ENCODE peak calls at places on chromosomes 11 and 22, in four cellular contexts. S is prostate gland, L is H1, V is HepG2. O is an unnamed sample.

GRCh38 chr11:123173040-123173855 is 21.8 kb downstream of the CLMP start:
- DNase-seq in S (no peak), L (no peak), V (no peak), O (no peak)

GRCh38 chr11:115162919-115163318 is 341.3 kb downstream of the CADM1 start:
- DNase-seq in S (no peak), L (no peak), V (no peak), O (no peak)

GRCh38 chr11:32830413-32830738 is 649 bp downstream of the PRRG4 start:
- DNase-seq in S (peak), L (no peak), V (peak), O (no peak)

GRCh38 chr11:23233075-23233474 is 372.8 kb upstream of the CCDC179 start:
- DNase-seq in S (no peak), L (no peak), V (no peak), O (no peak)

GRCh38 chr22:40415531-40416266 is 45.3 kb downstream of the SGSM3 start:
- DNase-seq in S (no peak), L (no peak), V (no peak), O (no peak)

GRCh38 chr11:27304514-27304913 is 58.5 kb downstream of the CCDC34 start:
- DNase-seq in S (no peak), L (peak), V (no peak), O (no peak)

GRCh38 chr11:118076754-118077281 is at the start of gene TMPRSS4:
- DNase-seq in S (peak), L (no peak), V (no peak), O (no peak)

GRCh38 chr11:100734743-100735527 is 47.8 kb downstream of the ARHGAP42 start:
- DNase-seq in S (no peak), L (no peak), V (no peak), O (no peak)

GRCh38 chr22:45916515-45916914 is 60.4 kb downstream of the WNT7B start:
- DNase-seq in S (no peak), L (no peak), V (no peak), O (no peak)

GRCh38 chr11:2775626-2776350 is 76.0 kb upstream of the KCNQ1OT1 start:
- DNase-seq in S (peak), L (no peak), V (no peak), O (peak)

GRCh38 chr11:2776351-2777061 is 76.7 kb upstream of the KCNQ1OT1 start:
- DNase-seq in S (peak), L (no peak), V (no peak), O (peak)

GRCh38 chr11:2778630-2779498 is 79.1 kb upstream of the KCNQ1OT1 start:
- DNase-seq in S (peak), L (peak), V (peak), O (peak)

GRCh38 chr11:2777871-2778629 is 78.3 kb upstream of the KCNQ1OT1 start:
- DNase-seq in S (peak), L (peak), V (no peak), O (peak)

DNA sequence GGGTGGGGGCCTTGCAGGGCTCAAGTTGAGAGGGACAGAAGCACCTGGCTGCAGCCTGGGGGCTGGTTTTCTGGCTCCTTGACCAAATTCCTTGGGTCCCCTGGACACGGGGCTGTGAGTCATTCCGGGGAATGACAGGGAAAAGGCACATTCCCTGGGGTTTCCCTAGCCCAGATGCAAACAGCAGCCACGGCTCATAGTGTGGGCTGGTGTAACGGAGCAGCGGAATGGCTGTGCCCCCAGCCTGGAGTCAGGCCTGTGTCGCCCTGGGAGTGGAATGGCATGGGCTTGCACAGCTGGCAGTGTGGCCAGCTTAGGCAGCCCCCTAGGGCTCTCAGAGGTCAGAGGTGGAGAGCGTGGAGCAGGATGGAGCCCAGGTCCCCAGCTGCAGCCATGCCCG is 77.6 kb upstream of the KCNQ1OT1 start:
- DNase-seq in S (peak), L (no peak), V (no peak), O (peak)
- TF ChIP-seq POLR2A in S (no peak), L (no peak), V (no peak), O (no peak)

GRCh38 chr11:120239713-120240640 is at the start of gene POU2F3:
- DNase-seq in S (no peak), L (peak), V (no peak), O (no peak)
- TF ChIP-seq CTCF in S (no peak), L (peak), V (peak), O (no peak)

DNA sequence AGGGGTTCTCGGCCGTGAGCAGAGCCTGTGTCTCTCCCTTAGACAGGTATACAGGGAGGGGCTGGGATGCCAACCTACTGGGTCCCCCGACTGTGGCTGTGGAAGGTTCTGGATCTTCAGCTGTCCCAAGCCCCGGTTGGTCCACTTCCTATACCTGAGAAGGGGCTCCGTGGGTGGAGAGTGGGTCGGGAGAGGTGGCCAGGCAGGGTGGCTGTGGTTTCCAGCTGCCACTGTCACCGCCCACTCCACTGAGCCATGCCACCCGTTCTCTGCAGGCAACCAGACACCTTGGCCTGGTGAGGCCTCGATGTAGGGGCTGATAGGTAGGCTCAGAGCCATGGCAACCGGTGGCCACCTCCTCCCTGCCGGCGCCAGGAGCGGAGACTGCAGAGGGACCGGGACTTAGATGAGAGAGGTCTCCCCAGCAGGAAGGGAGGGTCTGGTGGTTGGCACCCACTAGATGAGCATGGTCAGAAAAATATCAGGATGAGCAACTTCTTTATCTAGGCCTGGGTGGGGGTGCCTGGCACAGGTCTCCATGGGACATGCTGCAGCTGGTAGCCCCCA is 53.8 kb downstream of the TRIOBP start:
- DNase-seq in S (no peak), L (no peak), V (no peak), O (no peak)
- TF ChIP-seq POLR2AphosphoS5 in S (no peak), L (no peak), V (no peak), O (no peak)

DNA sequence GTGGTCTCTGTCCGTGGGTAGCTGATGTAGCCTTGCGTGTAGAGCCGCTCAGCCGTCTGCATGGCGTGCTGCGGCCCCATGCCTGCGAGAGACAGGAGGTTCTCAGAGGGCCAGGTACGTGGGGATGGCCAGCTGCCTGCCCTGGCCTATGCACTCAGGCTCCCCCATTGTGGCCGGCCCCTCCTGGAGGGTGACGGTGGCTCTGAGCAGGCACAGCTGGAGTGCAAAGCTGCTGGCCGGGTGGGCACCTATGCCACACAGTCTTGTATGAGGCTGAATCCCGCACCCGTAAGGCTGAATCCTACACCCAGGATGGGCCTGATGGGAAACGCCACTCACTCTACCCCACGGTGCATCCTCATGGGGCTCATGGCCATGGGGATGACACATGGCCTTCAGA is 11.6 kb upstream of the PPM1F start:
- DNase-seq in S (no peak), L (no peak), V (no peak), O (no peak)
- TF ChIP-seq POLR2A in S (no peak), L (no peak), V (no peak), O (no peak)

GRCh38 chr22:17368727-17369552 is at the start of gene CECR2:
- DNase-seq in S (no peak), L (peak), V (no peak), O (peak)

GRCh38 chr22:17368144-17368726 is 1.0 kb upstream of the CECR2 start:
- DNase-seq in S (peak), L (no peak), V (no peak), O (peak)

GRCh38 chr22:17366329-17366728 is 2.9 kb upstream of the CECR2 start:
- DNase-seq in S (no peak), L (no peak), V (no peak), O (no peak)

GRCh38 chr22:17369553-17370035 is 334 bp downstream of the CECR2 start:
- DNase-seq in S (no peak), L (peak), V (no peak), O (no peak)

GRCh38 chr22:17366830-17367229 is 2.4 kb upstream of the CECR2 start:
- DNase-seq in S (no peak), L (peak), V (no peak), O (peak)
- TF ChIP-seq CTCF in S (peak), L (peak), V (no peak), O (no peak)

O was measured in sigmoid colon.